ENCODE peak calls at places on chromosomes 3 and 15, in four cellular contexts. H, R, L and K are unnamed samples.

GRCh38 chr15:63189955-63190691 is 717 bp downstream of the RAB8B start:
- DNase-seq in H (no peak), R (no peak), L (no peak), K (no peak)

GRCh38 chr15:62173215-62173614 is 8.1 kb upstream of the C2CD4B start:
- DNase-seq in H (peak), R (no peak), L (no peak), K (no peak)

GRCh38 chr3:94064243-94064642 is 1.4 kb downstream of the NSUN3 start:
- DNase-seq in H (no peak), R (no peak), L (no peak), K (no peak)

GRCh38 chr15:52005748-52006701 is 13.0 kb upstream of the MAPK6 start:
- DNase-seq in H (no peak), R (peak), L (no peak), K (no peak)

GRCh38 chr3:108420926-108421325 is 89.5 kb downstream of the MYH15 start:
- DNase-seq in H (no peak), R (peak), L (peak), K (no peak)

GRCh38 chr3:149437710-149438109 is 36.8 kb upstream of the TM4SF4 start:
- DNase-seq in H (no peak), R (no peak), L (no peak), K (no peak)

GRCh38 chr3:180610981-180611380 is 9.0 kb downstream of the TTC14 start:
- DNase-seq in H (no peak), R (no peak), L (no peak), K (no peak)

GRCh38 chr3:141952611-141953010 is 76.2 kb downstream of the ATP1B3 start:
- DNase-seq in H (no peak), R (no peak), L (no peak), K (no peak)

GRCh38 chr3:187738400-187739124 is 6.7 kb downstream of the BCL6 start:
- DNase-seq in H (peak), R (peak), L (peak), K (peak)

GRCh38 chr15:68047826-68048225 is 6.3 kb upstream of the PIAS1 start:
- DNase-seq in H (no peak), R (no peak), L (no peak), K (no peak)

GRCh38 chr3:64560802-64561502 is 126.8 kb downstream of the ADAMTS9 start:
- DNase-seq in H (no peak), R (no peak), L (no peak), K (no peak)

GRCh38 chr15:36527512-36528162 is 51.8 kb upstream of the CDIN1 start:
- DNase-seq in H (no peak), R (no peak), L (no peak), K (no peak)

GRCh38 chr3:22729981-22730380 is 473.1 kb upstream of the UBE2E2 start:
- DNase-seq in H (no peak), R (no peak), L (no peak), K (peak)

GRCh38 chr3:97815149-97815917 is 6.5 kb upstream of the CRYBG3 start:
- DNase-seq in H (no peak), R (no peak), L (no peak), K (no peak)

GRCh38 chr3:39533226-39533625 is 65.7 kb downstream of the MOBP start:
- DNase-seq in H (no peak), R (no peak), L (no peak), K (no peak)

GRCh38 chr3:112811150-112811884 is 35.3 kb downstream of the CD200R1L start:
- DNase-seq in H (peak), R (peak), L (peak), K (no peak)

GRCh38 chr15:27545494-27546255 is 553.4 kb downstream of the OCA2 start:
- DNase-seq in H (no peak), R (no peak), L (no peak), K (no peak)

GRCh38 chr3:133494469-133494868 is 79.0 kb upstream of the CDV3 start:
- DNase-seq in H (no peak), R (no peak), L (no peak), K (peak)

GRCh38 chr15:45585069-45585468 is 2.1 kb upstream of the BLOC1S6 start:
- DNase-seq in H (no peak), R (no peak), L (no peak), K (no peak)

GRCh38 chr3:128553560-128553959 is 60.6 kb upstream of the GATA2 start:
- DNase-seq in H (no peak), R (no peak), L (no peak), K (no peak)

GRCh38 chr3:49260711-49261357 is 16.2 kb downstream of the C3orf62 start:
- DNase-seq in H (no peak), R (no peak), L (no peak), K (no peak)
- TF ChIP-seq CTCF in H (no peak), R (no peak), L (no peak), K (no peak)

DNA sequence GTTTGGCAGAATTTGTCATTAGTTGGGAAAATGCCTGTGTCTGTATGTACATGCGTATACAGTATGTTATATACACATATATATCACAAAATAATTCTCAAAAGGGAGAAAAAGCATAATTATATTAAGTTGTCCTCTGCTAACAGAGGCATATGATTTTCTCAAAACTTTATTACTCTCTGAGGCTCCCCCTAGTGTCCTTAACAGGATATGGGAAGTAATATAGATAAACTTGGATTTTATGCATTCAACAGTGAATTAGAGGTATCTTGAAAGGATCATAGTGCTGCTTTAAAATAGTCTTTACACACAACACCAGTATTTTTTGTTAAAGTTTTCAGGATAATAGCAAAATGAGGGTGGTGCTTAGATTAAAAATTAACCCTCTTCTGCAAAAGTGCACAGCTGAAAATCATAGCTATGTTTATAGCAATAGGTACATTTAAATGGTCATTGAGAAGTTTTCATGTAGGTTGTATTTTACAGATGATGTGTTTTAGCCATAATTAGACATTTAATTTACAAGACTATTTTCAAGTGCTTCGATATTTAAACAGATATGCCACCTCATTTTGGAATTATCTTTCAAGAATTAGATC is 454.0 kb upstream of the ROBO2 start:
- DNase-seq in H (no peak), R (peak), L (no peak), K (no peak)
- TF ChIP-seq CTCF in H (peak), R (peak), L (peak), K (peak)

DNA sequence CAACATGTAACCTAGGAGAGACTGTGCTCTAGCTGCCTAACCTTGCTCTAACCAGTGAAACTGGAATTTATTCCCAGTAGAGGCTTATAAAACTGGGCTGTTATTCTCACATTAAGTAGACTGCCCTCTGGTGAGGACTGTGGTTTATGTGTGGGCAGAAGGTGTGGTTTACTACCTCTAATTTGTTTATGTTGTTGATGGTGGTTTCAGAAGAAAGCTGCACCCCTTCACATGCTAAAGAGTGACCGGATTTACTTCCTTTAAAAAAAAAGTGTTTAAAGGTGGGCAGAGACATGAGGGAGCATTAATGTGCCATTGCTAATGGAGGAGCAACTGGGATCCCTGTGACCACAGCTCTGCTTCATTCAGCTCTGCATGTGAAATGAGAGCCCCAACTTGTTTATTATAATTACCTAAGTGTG is 273.2 kb downstream of the MECOM start:
- DNase-seq in H (no peak), R (no peak), L (no peak), K (no peak)
- TF ChIP-seq CTCF in H (no peak), R (peak), L (peak), K (no peak)

GRCh38 chr3:72811551-72811950 is 36.7 kb downstream of the SHQ1 start:
- DNase-seq in H (no peak), R (no peak), L (no peak), K (no peak)
- TF ChIP-seq CTCF in H (no peak), R (no peak), L (no peak), K (peak)

DNA sequence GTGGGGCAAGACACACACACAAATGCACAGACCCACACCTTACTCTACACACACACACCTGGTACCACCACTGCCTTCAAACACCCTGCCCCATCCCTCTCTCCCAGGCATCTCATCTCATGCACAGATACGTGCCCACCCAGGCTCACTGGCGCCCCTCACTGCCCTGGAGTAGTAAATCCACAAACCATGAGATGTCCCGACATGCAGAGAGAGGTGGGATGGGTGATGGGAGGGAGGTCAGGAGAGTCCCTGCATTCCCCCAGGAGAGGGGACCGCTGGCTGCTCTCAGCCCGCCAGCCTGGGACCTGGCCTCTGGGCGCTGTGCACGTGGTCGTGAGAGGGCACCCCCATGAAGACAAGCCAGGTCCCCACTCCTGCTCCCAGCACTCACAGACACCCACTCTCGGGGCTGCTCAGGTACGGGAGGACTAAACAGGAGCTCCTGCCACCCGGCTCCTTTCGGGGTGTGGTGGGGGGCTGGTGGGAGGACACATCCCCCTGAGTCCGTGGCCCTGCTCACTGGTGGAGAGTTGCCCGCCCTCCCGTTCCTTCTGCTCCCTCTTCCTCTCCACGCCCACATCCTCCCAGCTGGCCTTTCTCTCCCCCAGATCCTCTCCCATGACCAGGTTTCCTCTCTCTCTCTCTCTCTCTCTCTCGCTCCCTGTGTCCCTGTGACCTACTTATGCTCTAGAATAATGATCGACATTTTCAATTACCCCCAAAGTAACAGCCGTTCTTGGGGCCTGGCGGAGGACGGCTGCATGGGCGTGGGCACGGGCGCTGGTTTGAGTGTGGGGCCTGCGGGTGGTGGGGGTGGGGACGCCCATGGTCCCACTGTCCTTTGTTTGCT is 18.8 kb upstream of the CSPG4 start:
- DNase-seq in H (peak), R (no peak), L (no peak), K (no peak)
- TF ChIP-seq CTCF in H (no peak), R (no peak), L (peak), K (no peak)

DNA sequence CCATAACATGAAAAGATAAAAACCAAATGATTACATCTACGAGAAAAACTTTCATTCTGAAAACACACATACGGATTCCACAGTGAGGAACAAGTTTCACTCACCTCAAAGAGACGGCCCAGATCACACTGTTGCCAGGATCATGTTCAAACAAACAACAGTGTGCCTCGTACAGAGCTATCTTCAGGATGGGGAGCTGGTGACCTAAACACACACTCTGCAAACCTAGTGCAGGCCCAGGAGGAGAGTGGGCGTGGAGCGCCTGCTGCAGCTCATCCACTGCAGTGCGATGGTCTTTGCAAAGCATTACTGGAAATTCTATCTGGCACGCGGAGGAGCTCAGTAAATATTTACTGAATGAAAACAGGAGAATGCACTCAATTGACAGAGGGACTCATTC is 38.5 kb downstream of the TAMM41 start:
- DNase-seq in H (no peak), R (no peak), L (no peak), K (no peak)
- TF ChIP-seq CTCF in H (no peak), R (no peak), L (no peak), K (no peak)

DNA sequence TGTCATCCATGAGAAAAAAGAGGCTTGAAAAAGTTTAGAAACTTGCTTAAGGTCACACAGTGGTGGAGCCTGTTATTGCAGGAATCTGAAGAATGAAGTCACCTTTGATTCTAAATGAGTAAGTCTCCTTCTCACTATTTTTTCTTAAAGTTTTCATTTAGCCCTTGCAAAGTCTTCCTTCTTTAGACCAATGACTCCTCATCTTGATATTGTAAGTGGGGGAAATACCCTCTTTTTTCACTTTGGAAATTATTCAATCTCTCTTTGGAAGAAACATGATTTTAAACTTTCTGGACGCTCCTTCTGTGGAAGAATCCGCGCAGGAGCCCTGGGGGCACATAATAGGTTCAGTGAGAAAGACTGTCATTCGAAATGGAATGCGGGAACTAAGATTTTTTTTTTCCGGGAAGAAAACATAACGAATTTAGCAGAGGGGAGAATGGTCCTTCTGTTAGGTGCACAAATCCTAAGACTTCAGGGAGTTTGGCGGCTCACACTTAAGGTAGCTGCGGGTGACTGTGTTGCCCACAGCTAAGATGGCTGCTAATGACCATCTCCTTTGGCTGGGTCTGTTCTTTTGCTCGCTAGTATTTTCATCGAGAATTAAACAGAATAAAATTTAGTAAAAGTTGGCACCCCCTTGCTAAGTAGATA is 614 bp upstream of the SLMAP start:
- DNase-seq in H (peak), R (peak), L (no peak), K (no peak)
- TF ChIP-seq CTCF in H (no peak), R (no peak), L (peak), K (peak)

DNA sequence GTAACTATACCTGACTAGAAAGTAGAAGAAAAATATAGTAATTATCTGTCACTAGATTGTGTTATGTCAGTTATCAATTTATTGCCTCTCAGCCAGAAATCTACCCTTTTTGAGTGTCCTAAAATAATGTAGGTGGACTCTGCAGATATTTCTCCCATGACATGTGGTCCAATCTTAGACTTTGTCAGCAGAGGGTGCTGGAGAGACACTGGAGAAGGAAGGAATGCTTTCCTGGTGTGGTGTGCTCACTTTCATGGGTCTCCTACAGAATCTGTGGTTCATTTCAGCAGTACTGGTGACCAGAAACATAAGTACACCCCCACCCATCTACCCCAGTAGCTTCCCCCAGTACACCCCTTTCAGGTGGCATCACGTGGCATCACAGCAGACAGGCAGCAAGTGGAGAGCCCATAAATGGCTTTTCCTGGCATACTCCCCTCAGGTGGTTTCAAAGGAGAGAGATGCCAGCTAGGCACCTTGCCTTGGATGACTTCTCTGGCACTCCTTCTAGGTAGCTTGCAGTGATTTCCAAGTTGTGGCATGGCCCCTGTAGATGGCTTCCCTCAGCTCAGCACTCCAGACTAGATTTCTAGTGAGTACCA is 114.7 kb downstream of the GADL1 start:
- DNase-seq in H (no peak), R (no peak), L (no peak), K (peak)
- TF ChIP-seq CTCF in H (peak), R (peak), L (peak), K (peak)

DNA sequence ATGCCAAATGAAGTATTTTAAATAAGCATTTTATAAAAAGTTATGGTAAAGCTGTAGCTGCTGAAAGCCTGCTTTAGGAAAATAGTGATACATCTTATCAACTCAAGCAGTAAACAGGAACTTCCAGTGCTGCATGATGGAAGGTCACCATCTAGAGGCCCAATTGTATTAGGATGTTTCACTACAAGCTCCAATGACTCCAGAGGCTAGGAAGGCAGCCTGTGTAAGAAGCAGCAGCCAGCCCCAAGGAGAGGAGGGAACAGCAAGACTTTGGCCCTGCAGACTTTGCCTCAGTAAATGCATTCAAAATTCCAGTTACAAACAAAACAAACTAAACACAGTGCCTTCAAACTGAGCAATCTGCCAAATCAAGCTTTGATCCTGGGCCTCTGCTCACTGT is 32.1 kb downstream of the ILDR1 start:
- DNase-seq in H (no peak), R (no peak), L (no peak), K (no peak)
- TF ChIP-seq CTCF in H (no peak), R (no peak), L (no peak), K (no peak)